ENCODE peak calls at places on chromosomes 13 and 19, in six cellular contexts. P is lung, L is fibroblast of villous mesenchyme, W is nephron progenitor cell, Z is psoas muscle, E is thyroid gland. K is an unnamed sample.

GRCh38 chr13:108834193-108834592 is 204.8 kb downstream of the MYO16 start:
- DNase-seq in P (no peak), L (peak; percentile 60), W (no peak), Z (no peak), E (no peak), K (no peak)

GRCh38 chr13:49936943-49937273 is 768 bp upstream of the SPRYD7 start:
- DNase-seq in P (no peak), L (no peak), W (peak; percentile 43), Z (no peak), E (no peak), K (no peak)

GRCh38 chr13:96636310-96636709 is 358.0 kb downstream of the OXGR1 start:
- DNase-seq in P (no peak), L (no peak), W (no peak), Z (no peak), E (no peak), K (no peak)

GRCh38 chr19:5002143-5002542 is 33.2 kb downstream of the KDM4B start:
- DNase-seq in P (no peak), L (peak; percentile 48), W (no peak), Z (no peak), E (no peak), K (no peak)

GRCh38 chr13:79407349-79407979 is 1.4 kb upstream of the RBM26 start:
- DNase-seq in P (no peak), L (no peak), W (no peak), Z (no peak), E (no peak), K (no peak)

GRCh38 chr19:54218259-54218658 is 4.5 kb downstream of the LILRB3 start:
- DNase-seq in P (no peak), L (no peak), W (no peak), Z (no peak), E (no peak), K (no peak)

GRCh38 chr19:39982883-39983282 is 11.9 kb downstream of the PSMC4 start:
- DNase-seq in P (no peak), L (no peak), W (no peak), Z (no peak), E (no peak), K (no peak)

GRCh38 chr13:43666403-43666802 is 120.4 kb downstream of the ENOX1 start:
- DNase-seq in P (no peak), L (no peak), W (no peak), Z (no peak), E (no peak), K (no peak)

GRCh38 chr19:52520013-52520412 is 7.5 kb upstream of the ZNF808 start:
- DNase-seq in P (no peak), L (no peak), W (no peak), Z (no peak), E (no peak), K (no peak)

GRCh38 chr13:43924549-43925245 is 45.0 kb downstream of the LACC1 start:
- DNase-seq in P (no peak), L (no peak), W (no peak), Z (no peak), E (no peak), K (no peak)

GRCh38 chr19:34502582-34503545 is 21.3 kb downstream of the WTIP start:
- DNase-seq in P (no peak), L (no peak), W (no peak), Z (no peak), E (no peak), K (no peak)

GRCh38 chr19:32404939-32405430 is 585 bp upstream of the DPY19L3 start:
- DNase-seq in P (peak; percentile 72), L (peak; percentile 54), W (peak; percentile 60), Z (peak; percentile 79), E (peak; percentile 71), K (no peak)

GRCh38 chr19:8248348-8249328 is 39.5 kb downstream of the CERS4 start:
- DNase-seq in P (no peak), L (no peak), W (no peak), Z (no peak), E (no peak), K (no peak)

GRCh38 chr19:35248310-35249145 is at the start of gene LSR:
- DNase-seq in P (peak; percentile 90), L (no peak), W (peak; percentile 75), Z (peak; percentile 47), E (peak; percentile 95), K (peak; percentile 88)

GRCh38 chr19:7703332-7703731 is 1.4 kb upstream of the FCER2 start:
- DNase-seq in P (no peak), L (no peak), W (no peak), Z (no peak), E (no peak), K (no peak)

GRCh38 chr13:76725211-76725610 is 161.0 kb downstream of the KCTD12 start:
- DNase-seq in P (no peak), L (peak; percentile 56), W (no peak), Z (no peak), E (no peak), K (no peak)

GRCh38 chr13:25980255-25980654 is 71.6 kb downstream of the SHISA2 start:
- DNase-seq in P (no peak), L (no peak), W (peak; percentile 33), Z (no peak), E (peak; percentile 61), K (peak; percentile 17)

GRCh38 chr19:4691383-4691782 is 21.2 kb upstream of the MYDGF start:
- DNase-seq in P (no peak), L (no peak), W (no peak), Z (no peak), E (no peak), K (no peak)

GRCh38 chr13:80168089-80168850 is 172.7 kb downstream of the SPRY2 start:
- DNase-seq in P (no peak), L (peak; percentile 66), W (no peak), Z (no peak), E (no peak), K (no peak)

GRCh38 chr19:7870571-7871279 is 3.5 kb downstream of the PRR36 start:
- DNase-seq in P (peak; percentile 65), L (peak; percentile 50), W (peak; percentile 84), Z (peak; percentile 56), E (peak; percentile 33), K (peak; percentile 82)

GRCh38 chr13:43009506-43009905 is 13.9 kb upstream of the DNAJC15 start:
- DNase-seq in P (no peak), L (peak; percentile 39), W (no peak), Z (no peak), E (no peak), K (no peak)

GRCh38 chr19:6396305-6396704 is 3.3 kb upstream of the GTF2F1 start:
- DNase-seq in P (no peak), L (no peak), W (no peak), Z (no peak), E (no peak), K (no peak)

GRCh38 chr19:46367434-46367833 is 20.5 kb downstream of the PPP5C start:
- DNase-seq in P (no peak), L (no peak), W (peak; percentile 63), Z (no peak), E (no peak), K (no peak)

GRCh38 chr19:34837262-34837661 is 64.2 kb upstream of the ZNF599 start:
- DNase-seq in P (no peak), L (peak; percentile 14), W (no peak), Z (peak; percentile 16), E (peak; percentile 17), K (no peak)

GRCh38 chr19:43651758-43652545 is 12.3 kb upstream of the CADM4 start:
- DNase-seq in P (peak; percentile 59), L (peak; percentile 67), W (peak; percentile 58), Z (peak; percentile 48), E (peak; percentile 58), K (peak; percentile 60)

GRCh38 chr13:90591927-90592268 is 755.6 kb upstream of the MIR17HG start:
- DNase-seq in P (no peak), L (peak; percentile 14), W (no peak), Z (no peak), E (no peak), K (no peak)

GRCh38 chr13:109694972-109695371 is 91.4 kb downstream of the IRS2 start:
- DNase-seq in P (no peak), L (no peak), W (no peak), Z (no peak), E (no peak), K (no peak)

GRCh38 chr13:30714629-30715028 is 20.7 kb upstream of the ALOX5AP start:
- DNase-seq in P (no peak), L (no peak), W (no peak), Z (no peak), E (no peak), K (no peak)

GRCh38 chr13:92716749-92717148 is 509.9 kb upstream of the GPC6 start:
- DNase-seq in P (no peak), L (peak; percentile 8), W (no peak), Z (no peak), E (no peak), K (no peak)

GRCh38 chr13:79870766-79871165 is 389.8 kb downstream of the NDFIP2 start:
- DNase-seq in P (no peak), L (no peak), W (no peak), Z (no peak), E (no peak), K (no peak)

GRCh38 chr19:28196961-28197360 is 1016.0 kb downstream of the UQCRFS1 start:
- DNase-seq in P (no peak), L (no peak), W (no peak), Z (no peak), E (no peak), K (no peak)

GRCh38 chr19:45333609-45334303 is 6.8 kb upstream of the KLC3 start:
- DNase-seq in P (no peak), L (no peak), W (no peak), Z (no peak), E (no peak), K (no peak)

GRCh38 chr13:108676620-108677019 is 47.2 kb downstream of the MYO16 start:
- DNase-seq in P (no peak), L (no peak), W (no peak), Z (no peak), E (no peak), K (no peak)

GRCh38 chr13:33262997-33263396 is 22.6 kb downstream of the STARD13 start:
- DNase-seq in P (no peak), L (no peak), W (no peak), Z (no peak), E (no peak), K (peak; percentile 12)
- TF ChIP-seq CTCF in P (no peak), L (peak; percentile 18), W (no peak), Z (no peak), E (no peak), K (no peak)

GRCh38 chr13:51047434-51048165 is 63.5 kb downstream of the C13orf42 start:
- DNase-seq in P (no peak), L (no peak), W (no peak), Z (no peak), E (no peak), K (no peak)
- TF ChIP-seq CTCF in P (no peak), L (no peak), W (no peak), Z (no peak), E (no peak), K (no peak)

DNA sequence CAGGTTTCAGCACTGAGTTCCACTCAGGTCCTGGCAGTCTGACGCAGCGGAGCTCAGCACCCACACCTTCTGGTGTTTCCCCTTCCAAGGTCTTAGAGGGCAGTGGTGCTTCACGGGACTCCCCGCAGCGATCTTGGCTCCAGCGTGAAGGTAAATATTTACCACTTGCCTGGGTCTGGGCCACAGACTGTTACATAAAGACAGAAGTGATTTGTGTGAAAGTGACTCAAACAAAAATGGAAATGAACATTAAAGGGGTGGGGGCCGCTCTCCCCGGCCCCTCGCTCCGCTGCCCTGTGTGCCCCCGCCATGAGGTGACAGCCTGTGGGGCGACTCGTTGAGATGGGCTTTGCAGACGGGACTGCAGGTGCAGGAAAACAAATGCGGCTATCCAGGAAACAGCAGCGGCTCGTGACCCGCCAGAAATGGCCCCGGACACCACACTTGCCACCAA is 55.0 kb downstream of the GGACT start:
- DNase-seq in P (no peak), L (no peak), W (no peak), Z (no peak), E (no peak), K (no peak)
- TF ChIP-seq CTCF in P (no peak), L (no peak), W (no peak), Z (no peak), E (no peak), K (no peak)

GRCh38 chr13:87280139-87280538 is 391.0 kb upstream of the SLITRK5 start:
- DNase-seq in P (no peak), L (no peak), W (no peak), Z (no peak), E (no peak), K (no peak)
- TF ChIP-seq CTCF in P (no peak), L (peak; percentile 12), W (no peak), Z (no peak), E (no peak), K (no peak)